ENCODE peak calls at places on chromosomes 13 and 19, in six cellular contexts. N is IMR-90, G is H1, T is neuronal stem cell, U is H9, K is mesenchymal stem cell. M is an unnamed sample.

GRCh38 chr19:14333101-14333871 is 48.0 kb upstream of the ADGRE5 start:
- DNase-seq in T (no peak), G (peak), N (no peak), K (no peak), U (peak), M (peak)

GRCh38 chr13:77737583-77738200 is 40.2 kb downstream of the SLAIN1 start:
- DNase-seq in G (no peak), T (no peak), N (no peak), K (no peak), U (no peak), M (no peak)

GRCh38 chr19:55341191-55342043 is 1.7 kb downstream of the KMT5C start:
- DNase-seq in K (peak), U (peak), G (peak), N (peak), T (peak), M (peak)

GRCh38 chr13:113669871-113670341 is 2.9 kb downstream of the GRK1 start:
- DNase-seq in K (no peak), N (no peak), U (no peak), T (no peak), G (no peak), M (no peak)

GRCh38 chr13:106619688-106620555 is 52.0 kb upstream of the ARGLU1 start:
- DNase-seq in T (peak), K (peak), G (no peak), U (peak), N (peak), M (no peak)

GRCh38 chr19:2381151-2381822 is 21.2 kb downstream of the TMPRSS9 start:
- DNase-seq in N (peak), K (peak), U (no peak), T (peak), G (no peak), M (no peak)

GRCh38 chr19:58380736-58381459 is at the start of gene ZNF837:
- DNase-seq in N (peak), U (peak), K (peak), T (peak), G (peak), M (peak)

GRCh38 chr13:74133657-74134201 is 475 bp downstream of the KLF12 start:
- DNase-seq in K (peak), T (peak), N (peak), U (peak), G (peak), M (no peak)

GRCh38 chr13:48265217-48265815 is 32.3 kb downstream of the ITM2B start:
- DNase-seq in G (no peak), U (no peak), K (no peak), T (no peak), N (no peak), M (no peak)

GRCh38 chr13:84870190-84870589 is 929.0 kb downstream of the SLITRK6 start:
- DNase-seq in G (no peak), U (peak), K (no peak), T (no peak), N (no peak), M (no peak)

GRCh38 chr19:47343194-47343802 is 5.8 kb upstream of the DHX34 start:
- DNase-seq in N (no peak), G (no peak), T (no peak), U (no peak), K (no peak), M (no peak)
- H4K91ac ChIP-seq in N (no peak), G (no peak), T (no peak), U (no peak), K (no peak), M (no peak)

GRCh38 chr13:24685314-24685713 is 5.1 kb downstream of the ATP12A start:
- DNase-seq in K (no peak), G (no peak), N (no peak), T (no peak), U (no peak), M (no peak)

GRCh38 chr13:24683370-24683769 is 3.2 kb downstream of the ATP12A start:
- DNase-seq in G (no peak), T (no peak), N (no peak), U (no peak), K (no peak), M (no peak)

GRCh38 chr13:24683833-24684599 is 3.8 kb downstream of the ATP12A start:
- DNase-seq in K (peak), G (peak), U (peak), T (peak), N (peak), M (no peak)

GRCh38 chr13:24682353-24682752 is 2.1 kb downstream of the ATP12A start:
- DNase-seq in K (no peak), N (no peak), T (no peak), U (no peak), G (no peak), M (no peak)

GRCh38 chr13:24684600-24684998 is 4.4 kb downstream of the ATP12A start:
- DNase-seq in G (no peak), T (no peak), N (no peak), K (no peak), U (no peak), M (no peak)
- H2BK5ac ChIP-seq in G (peak), T (no peak), N (no peak), K (no peak), U (no peak), M (no peak)

DNA sequence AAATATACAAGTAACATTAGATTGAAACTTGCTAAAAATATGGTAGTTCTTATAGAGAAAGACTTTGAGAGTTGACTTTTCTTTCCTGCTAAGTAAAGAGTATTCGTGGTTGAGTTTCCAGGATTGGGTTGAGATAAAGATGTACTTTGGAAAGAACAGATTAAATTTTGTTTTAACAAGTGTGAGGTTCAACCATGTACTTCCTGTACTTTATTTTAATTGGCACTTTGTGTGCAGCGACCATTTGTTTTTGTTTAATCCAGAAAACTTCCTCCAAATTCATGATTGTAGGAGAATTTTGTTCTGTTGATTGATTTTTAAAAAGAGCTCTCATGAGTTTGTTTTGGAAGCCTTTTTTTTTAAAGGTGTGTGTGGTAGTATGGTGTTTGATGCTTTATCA is 46.9 kb downstream of the PAN3 start:
- DNase-seq in N (no peak), K (no peak), T (no peak), G (no peak), U (no peak), M (no peak)
- H4K91ac ChIP-seq in N (no peak), K (no peak), T (no peak), G (no peak), U (no peak), M (no peak)

GRCh38 chr19:16824658-16825311 is 4.4 kb upstream of the SIN3B start:
- DNase-seq in G (no peak), U (no peak), T (no peak), K (peak), N (peak), M (peak)

GRCh38 chr19:16822648-16823047 is 6.5 kb upstream of the SIN3B start:
- DNase-seq in U (no peak), N (no peak), G (no peak), K (peak), T (no peak), M (peak)

GRCh38 chr19:16829822-16830289 is 658 bp downstream of the SIN3B start:
- DNase-seq in N (no peak), T (no peak), U (no peak), K (no peak), G (no peak), M (peak)

GRCh38 chr19:16828990-16829821 is at the start of gene SIN3B:
- DNase-seq in G (peak), N (peak), U (peak), T (peak), K (peak), M (peak)

GRCh38 chr19:16825312-16826168 is 3.7 kb upstream of the SIN3B start:
- DNase-seq in N (peak), U (peak), G (peak), T (no peak), K (peak), M (peak)
- H2BK5ac ChIP-seq in N (peak), U (no peak), G (peak), T (no peak), K (no peak), M (peak)

GRCh38 chr13:82698941-82699340 is 1183.3 kb downstream of the SLITRK1 start:
- DNase-seq in N (no peak), K (no peak), G (no peak), U (no peak), T (no peak), M (no peak)

GRCh38 chr13:82693607-82694006 is 1188.7 kb downstream of the SLITRK1 start:
- DNase-seq in N (no peak), U (no peak), G (no peak), K (no peak), T (no peak), M (no peak)

GRCh38 chr13:82702513-82702912 is 1179.8 kb downstream of the SLITRK1 start:
- DNase-seq in G (no peak), K (no peak), T (no peak), U (no peak), N (no peak), M (no peak)

GRCh38 chr13:82701021-82701420 is 1181.3 kb downstream of the SLITRK1 start:
- DNase-seq in U (no peak), G (no peak), K (no peak), T (no peak), N (no peak), M (no peak)

GRCh38 chr13:82698383-82698782 is 1183.9 kb downstream of the SLITRK1 start:
- DNase-seq in N (no peak), T (no peak), K (no peak), G (no peak), U (no peak), M (no peak)
- H4K91ac ChIP-seq in N (no peak), T (no peak), K (no peak), G (no peak), U (no peak), M (no peak)

GRCh38 chr13:100398360-100398759 is 190.2 kb downstream of the GGACT start:
- DNase-seq in N (no peak), G (no peak), T (no peak), U (no peak), K (no peak), M (no peak)

GRCh38 chr13:100399455-100399854 is 189.1 kb downstream of the GGACT start:
- DNase-seq in U (no peak), T (no peak), G (no peak), N (no peak), K (no peak), M (no peak)

GRCh38 chr13:100409132-100409531 is 179.5 kb downstream of the GGACT start:
- DNase-seq in G (no peak), U (no peak), T (no peak), N (peak), K (peak), M (no peak)

GRCh38 chr13:100403675-100404074 is 184.9 kb downstream of the GGACT start:
- DNase-seq in K (no peak), T (no peak), U (peak), N (no peak), G (no peak), M (no peak)
- H2BK5ac ChIP-seq in K (no peak), T (no peak), U (no peak), N (no peak), G (no peak), M (no peak)

GRCh38 chr19:20661150-20661819 is at the start of gene ZNF626:
- DNase-seq in T (peak), N (peak), U (peak), K (peak), G (peak), M (peak)
- H4K91ac ChIP-seq in T (no peak), N (peak), U (no peak), K (peak), G (peak), M (peak)

GRCh38 chr13:35966024-35966423 is 165.2 kb downstream of the DCLK1 start:
- DNase-seq in N (no peak), U (no peak), G (no peak), K (no peak), T (no peak), M (no peak)
- H2BK5ac ChIP-seq in N (no peak), U (no peak), G (no peak), K (no peak), T (no peak), M (no peak)